ENCODE peak calls at places on chromosomes 13 and 19, in eight cellular contexts. G, S, T, J, R, N, X and H are unnamed samples.
A peak's percentile ranks its signal among the peaks of the same experiment; 100 is the strongest.

GRCh38 chr13:106176103-106176502 is 359.4 kb downstream of the EFNB2 start:
- DNase-seq in N (no peak), G (no peak), J (no peak), R (peak; percentile 38), X (no peak), T (no peak), S (no peak), H (peak; percentile 65)

GRCh38 chr13:105565328-105565727 is 970.1 kb downstream of the EFNB2 start:
- DNase-seq in G (no peak), R (no peak), T (no peak), N (no peak), J (no peak), S (no peak), X (peak; percentile 26), H (peak; percentile 44)

GRCh38 chr19:3162418-3163229 is 15.9 kb upstream of the S1PR4 start:
- DNase-seq in G (peak; percentile 67), J (no peak), R (no peak), X (peak; percentile 29), S (no peak), N (no peak), T (no peak), H (peak; percentile 70)

GRCh38 chr13:43785166-43785680 is 1.5 kb downstream of the ENOX1 start:
- DNase-seq in N (no peak), G (no peak), S (no peak), T (no peak), R (no peak), J (no peak), X (no peak), H (peak; percentile 27)

GRCh38 chr19:10408511-10409291 is 5.4 kb upstream of the CDC37 start:
- DNase-seq in T (no peak), X (no peak), R (no peak), G (peak; percentile 88), S (peak; percentile 83), N (no peak), J (no peak), H (peak; percentile 85)

GRCh38 chr19:45186509-45187334 is 8.1 kb downstream of the BLOC1S3 start:
- DNase-seq in N (no peak), R (peak; percentile 24), J (no peak), T (no peak), X (peak; percentile 44), S (no peak), G (no peak), H (peak; percentile 87)

GRCh38 chr13:52029569-52029968 is 5.1 kb downstream of the UTP14C start:
- DNase-seq in S (no peak), R (no peak), X (no peak), T (no peak), N (no peak), G (no peak), J (no peak), H (no peak)

GRCh38 chr13:52034616-52035226 is 10.2 kb downstream of the UTP14C start:
- DNase-seq in N (no peak), S (no peak), R (no peak), G (no peak), T (no peak), J (no peak), X (peak; percentile 15), H (no peak)

GRCh38 chr19:53942001-53942786 is 20.5 kb upstream of the CACNG8 start:
- DNase-seq in S (no peak), J (no peak), G (peak; percentile 56), X (no peak), N (no peak), T (no peak), R (no peak), H (peak; percentile 78)

GRCh38 chr13:84917252-84917878 is 881.9 kb downstream of the SLITRK6 start:
- DNase-seq in X (peak; percentile 41), J (no peak), N (no peak), R (no peak), G (no peak), S (no peak), T (no peak), H (peak; percentile 50)

GRCh38 chr13:113483504-113484287 is 6.8 kb downstream of the DCUN1D2 start:
- DNase-seq in S (no peak), X (no peak), N (no peak), G (no peak), T (no peak), R (no peak), J (no peak), H (no peak)

GRCh38 chr13:23407996-23408395 is 25.5 kb downstream of the SACS start:
- DNase-seq in S (no peak), T (no peak), N (no peak), R (no peak), X (no peak), G (no peak), J (no peak), H (no peak)

GRCh38 chr13:42708391-42708790 is 73.0 kb upstream of the FAM216B start:
- DNase-seq in R (no peak), X (no peak), N (no peak), G (no peak), S (no peak), T (no peak), J (no peak), H (no peak)

GRCh38 chr13:99220199-99220931 is 19.7 kb downstream of the UBAC2 start:
- DNase-seq in J (no peak), R (no peak), G (no peak), S (no peak), X (peak; percentile 65), N (no peak), T (no peak), H (no peak)

GRCh38 chr13:63448654-63449053 is 2033.0 kb upstream of the PCDH20 start:
- DNase-seq in T (no peak), S (no peak), R (no peak), J (no peak), N (no peak), G (no peak), X (no peak), H (no peak)

GRCh38 chr13:79309690-79310089 is 96.4 kb downstream of the RBM26 start:
- DNase-seq in S (no peak), X (no peak), N (no peak), R (no peak), G (no peak), J (no peak), T (no peak), H (no peak)

GRCh38 chr13:101530293-101530692 is 77.8 kb downstream of the ITGBL1 start:
- DNase-seq in X (peak; percentile 75), S (no peak), J (no peak), G (no peak), R (no peak), N (no peak), T (no peak), H (no peak)

DNA sequence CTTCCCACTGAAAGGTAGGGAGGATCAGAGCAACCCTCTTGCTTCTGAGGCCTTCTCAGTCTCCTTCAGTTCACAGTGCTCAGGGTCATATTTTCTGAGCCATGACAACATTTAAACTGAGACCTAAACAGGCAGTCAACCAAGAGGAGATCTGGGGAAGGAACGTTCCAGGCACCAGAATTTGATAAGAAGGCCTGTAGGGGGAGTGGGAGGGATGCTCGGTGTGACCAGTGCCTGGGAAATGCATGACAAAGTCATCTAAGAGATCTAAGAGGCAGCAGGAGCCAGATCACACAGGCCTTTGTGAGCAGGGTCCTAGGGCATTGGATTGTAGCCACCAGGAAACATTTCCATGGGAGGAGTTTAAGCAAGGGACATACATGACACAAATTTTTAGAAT is 71.6 kb downstream of the SHISA2 start:
- DNase-seq in S (no peak), T (no peak), R (no peak), X (peak; percentile 58), N (no peak), G (no peak), J (no peak), H (peak; percentile 69)
- TF ChIP-seq CTCF in S (no peak), T (no peak), R (peak; percentile 42), X (peak; percentile 67), N (peak; percentile 43), G (peak; percentile 32), J (no peak), H (peak; percentile 33)

GRCh38 chr13:35963982-35964665 is 167.1 kb downstream of the DCLK1 start:
- DNase-seq in J (no peak), S (no peak), X (no peak), T (no peak), N (no peak), R (no peak), G (no peak), H (no peak)

GRCh38 chr13:35961002-35961401 is 170.2 kb downstream of the DCLK1 start:
- DNase-seq in G (no peak), X (peak; percentile 70), R (no peak), S (no peak), J (no peak), N (no peak), T (no peak), H (no peak)

GRCh38 chr13:35957996-35958395 is 173.2 kb downstream of the DCLK1 start:
- DNase-seq in X (no peak), J (no peak), S (no peak), R (no peak), G (no peak), N (no peak), T (no peak), H (no peak)

GRCh38 chr13:35964764-35965163 is 166.4 kb downstream of the DCLK1 start:
- DNase-seq in J (no peak), X (peak; percentile 94), S (no peak), R (no peak), N (no peak), T (no peak), G (no peak), H (no peak)

GRCh38 chr13:35961461-35962220 is 169.5 kb downstream of the DCLK1 start:
- DNase-seq in N (no peak), J (no peak), R (no peak), S (no peak), X (peak; percentile 40), G (no peak), T (no peak), H (no peak)
- TF ChIP-seq CTCF in N (peak; percentile 55), J (peak; percentile 38), R (no peak), S (no peak), X (peak; percentile 47), G (peak; percentile 30), T (no peak), H (peak; percentile 42)

GRCh38 chr13:112444001-112444311 is 67.8 kb downstream of the SPACA7 start:
- DNase-seq in J (peak; percentile 86), S (no peak), R (no peak), G (peak; percentile 82), X (peak; percentile 71), N (peak; percentile 49), T (no peak), H (peak; percentile 98)

GRCh38 chr13:112442483-112443090 is 66.4 kb downstream of the SPACA7 start:
- DNase-seq in R (no peak), G (no peak), J (no peak), N (no peak), T (no peak), X (no peak), S (no peak), H (peak; percentile 88)

GRCh38 chr13:112444416-112445399 is 68.6 kb downstream of the SPACA7 start:
- DNase-seq in R (no peak), T (no peak), G (peak; percentile 55), J (no peak), S (no peak), N (no peak), X (no peak), H (peak; percentile 89)

GRCh38 chr13:112441779-112442310 is 65.7 kb downstream of the SPACA7 start:
- DNase-seq in X (no peak), R (no peak), S (no peak), G (no peak), T (no peak), J (no peak), N (no peak), H (peak; percentile 44)

GRCh38 chr13:112443191-112444000 is 67.2 kb downstream of the SPACA7 start:
- DNase-seq in G (no peak), J (no peak), T (no peak), N (no peak), R (no peak), S (no peak), X (peak; percentile 6), H (peak; percentile 87)
- TF ChIP-seq CTCF in G (no peak), J (no peak), T (no peak), N (no peak), R (peak; percentile 36), S (no peak), X (peak; percentile 54), H (no peak)

GRCh38 chr13:111216166-111216960 is 101.3 kb downstream of the ARHGEF7 start:
- DNase-seq in N (no peak), R (no peak), G (no peak), S (no peak), J (peak; percentile 62), X (peak; percentile 47), T (peak; percentile 65), H (peak; percentile 76)
- TF ChIP-seq CTCF in N (peak; percentile 64), R (peak; percentile 47), G (peak; percentile 28), S (no peak), J (no peak), X (peak; percentile 68), T (peak; percentile 6), H (peak; percentile 40)